ENCODE peak calls at places on chromosomes 4 and X, in four cellular contexts. D, R, X and K are unnamed samples.

GRCh38 chrX:138191998-138192397 is 519.5 kb downstream of the FGF13 start:
- DNase-seq in D (no peak), R (no peak), X (peak), K (peak)

GRCh38 chr4:12172198-12172970 is 743.7 kb upstream of the HS3ST1 start:
- DNase-seq in D (no peak), R (no peak), X (no peak), K (no peak)

GRCh38 chr4:13933163-13933562 is 305.6 kb upstream of the BOD1L1 start:
- DNase-seq in D (no peak), R (no peak), X (peak), K (no peak)

GRCh38 chr4:10129196-10130185 is 12.9 kb upstream of the WDR1 start:
- DNase-seq in D (no peak), R (no peak), X (no peak), K (no peak)

GRCh38 chr4:149531861-149532260 is 283.8 kb downstream of the IQCM start:
- DNase-seq in D (no peak), R (no peak), X (peak), K (no peak)

GRCh38 chr4:185039508-185040273 is 21.4 kb downstream of the HELT start:
- DNase-seq in D (no peak), R (peak), X (peak), K (no peak)

GRCh38 chr4:127698789-127699200 is 31.4 kb upstream of the SLC25A31 start:
- DNase-seq in D (no peak), R (peak), X (peak), K (no peak)

GRCh38 chrX:126819429-126819828 is at the start of gene PRR32:
- DNase-seq in D (no peak), R (no peak), X (no peak), K (no peak)

GRCh38 chr4:183903021-183903760 is 1.9 kb upstream of the STOX2 start:
- DNase-seq in D (no peak), R (no peak), X (no peak), K (no peak)
- H3K27ac ChIP-seq in D (no peak), R (no peak), X (no peak), K (peak)

GRCh38 chrX:134622813-134623185 is 35.5 kb downstream of the PLAC1 start:
- DNase-seq in D (no peak), R (no peak), X (peak), K (no peak)

GRCh38 chrX:134625315-134625718 is 33.0 kb downstream of the PLAC1 start:
- DNase-seq in D (no peak), R (no peak), X (no peak), K (no peak)

GRCh38 chrX:134624046-134624430 is 34.2 kb downstream of the PLAC1 start:
- DNase-seq in D (no peak), R (no peak), X (no peak), K (no peak)

GRCh38 chrX:134622056-134622812 is 36.0 kb downstream of the PLAC1 start:
- DNase-seq in D (no peak), R (peak), X (peak), K (no peak)

DNA sequence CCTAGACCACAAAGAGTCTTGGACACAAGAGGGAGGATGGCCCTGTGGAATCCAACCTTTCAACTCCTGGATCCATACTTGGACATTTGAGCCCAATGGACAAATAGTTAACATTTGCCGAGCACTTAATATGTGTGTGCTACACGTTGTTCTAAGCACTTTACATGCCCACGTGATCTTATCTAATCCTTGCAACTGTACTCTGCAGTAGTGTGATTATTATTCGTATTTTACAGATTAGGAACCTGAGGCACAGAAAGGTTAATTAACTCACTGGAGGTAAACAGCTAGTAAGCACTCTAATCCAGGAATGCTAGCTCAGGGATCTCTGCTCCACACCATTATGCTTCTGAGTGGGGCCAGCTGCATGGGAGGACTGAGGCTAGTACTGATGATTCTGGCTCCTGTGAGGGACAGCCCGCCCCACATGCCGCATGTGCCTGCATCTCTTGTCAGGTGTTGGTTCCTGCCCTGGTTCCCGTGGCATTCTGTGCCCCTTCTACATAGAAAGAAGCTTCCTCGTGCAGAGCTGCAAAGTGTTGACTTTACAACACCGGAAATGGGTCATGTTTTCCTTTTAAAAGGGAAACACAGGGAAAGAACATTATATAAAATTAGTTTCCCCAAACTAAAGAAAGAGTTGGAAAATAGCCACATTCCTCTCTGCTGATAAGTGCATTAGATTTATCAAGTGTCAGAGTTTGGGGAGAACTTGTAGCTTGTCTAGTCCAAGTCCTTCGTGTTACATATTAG is 34.8 kb downstream of the PLAC1 start:
- DNase-seq in D (no peak), R (no peak), X (peak), K (no peak)
- H3K27ac ChIP-seq in D (no peak), R (no peak), X (no peak), K (no peak)

GRCh38 chr4:76753814-76754213 is 144.1 kb downstream of the SOWAHB start:
- DNase-seq in D (no peak), R (no peak), X (peak), K (no peak)
- H3K27ac ChIP-seq in D (no peak), R (peak), X (no peak), K (no peak)

GRCh38 chr4:74005528-74005927 is 7.1 kb upstream of the CXCL5 start:
- DNase-seq in D (no peak), R (no peak), X (peak), K (no peak)
- H3K27ac ChIP-seq in D (no peak), R (peak), X (no peak), K (no peak)

GRCh38 chrX:12954981-12955380 is 19.9 kb upstream of the TMSB4X start:
- DNase-seq in D (no peak), R (no peak), X (no peak), K (no peak)
- H3K27ac ChIP-seq in D (peak), R (peak), X (no peak), K (no peak)

DNA sequence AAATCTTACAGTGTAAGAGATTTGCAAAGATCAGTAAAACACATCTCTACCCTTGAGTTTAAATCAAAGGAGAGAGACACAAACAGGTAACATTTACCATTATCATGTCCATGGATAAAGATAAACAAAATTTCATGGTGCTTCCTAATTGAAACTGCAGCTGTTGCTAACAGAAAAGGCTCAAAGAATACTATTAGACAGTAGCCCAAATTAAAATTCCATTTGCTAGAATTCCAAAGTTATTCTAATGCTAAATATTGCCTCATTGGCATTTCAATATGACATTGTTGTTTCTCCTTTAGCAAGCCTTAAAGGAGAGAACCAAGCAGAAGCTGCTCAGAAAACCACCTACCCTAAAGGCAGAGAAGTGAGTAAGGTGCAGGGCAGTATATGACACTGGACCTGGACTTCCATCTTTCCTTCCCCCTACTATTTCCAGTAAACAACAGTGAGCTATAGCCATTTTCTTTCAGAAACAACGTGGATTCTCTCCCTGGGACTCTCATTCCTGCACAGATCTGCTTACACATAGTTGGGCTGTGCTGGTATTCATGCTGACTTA is 19.5 kb upstream of the ZCCHC13 start:
- DNase-seq in D (no peak), R (no peak), X (no peak), K (no peak)
- H3K27ac ChIP-seq in D (no peak), R (no peak), X (no peak), K (no peak)

GRCh38 chr4:47717173-47717572 is 120.7 kb downstream of the CORIN start:
- DNase-seq in D (no peak), R (no peak), X (no peak), K (no peak)
- H3K27ac ChIP-seq in D (no peak), R (no peak), X (peak), K (no peak)

GRCh38 chr4:101696276-101697010 is 94.1 kb upstream of the BANK1 start:
- DNase-seq in D (no peak), R (no peak), X (no peak), K (no peak)
- H3K27ac ChIP-seq in D (no peak), R (no peak), X (no peak), K (no peak)

GRCh38 chr4:159376289-159376688 is 273.4 kb downstream of the RAPGEF2 start:
- DNase-seq in D (no peak), R (no peak), X (no peak), K (no peak)

GRCh38 chr4:159370316-159370715 is 267.4 kb downstream of the RAPGEF2 start:
- DNase-seq in D (no peak), R (no peak), X (no peak), K (no peak)

GRCh38 chr4:159369256-159369655 is 266.4 kb downstream of the RAPGEF2 start:
- DNase-seq in D (no peak), R (no peak), X (no peak), K (no peak)

GRCh38 chr4:159378056-159378616 is 275.3 kb downstream of the RAPGEF2 start:
- DNase-seq in D (no peak), R (no peak), X (no peak), K (no peak)

GRCh38 chr4:159374749-159375535 is 272.1 kb downstream of the RAPGEF2 start:
- DNase-seq in D (no peak), R (no peak), X (peak), K (no peak)
- H3K27ac ChIP-seq in D (no peak), R (no peak), X (peak), K (no peak)